ENCODE peak calls at places on chromosome 15, in four cellular contexts. L, Q, V and Z are unnamed samples. For H3K27me3, the result is how much of the 10 kb centered on the place peaks cover.

GRCh38 chr15:29104566-29104880 is 165.1 kb downstream of the NSMCE3 start:
- DNase-seq in Q (no peak), L (no peak), V (no peak), Z (no peak)

GRCh38 chr15:60804986-60805949 is 326.3 kb upstream of the ICE2 start:
- DNase-seq in V (no peak), Q (peak), L (no peak), Z (no peak)

GRCh38 chr15:62847900-62848489 is 194.6 kb upstream of the TPM1 start:
- DNase-seq in L (peak), V (peak), Q (peak), Z (no peak)

GRCh38 chr15:65836665-65837064 is 32.6 kb upstream of the RAB11A start:
- DNase-seq in Q (peak), L (no peak), V (no peak), Z (no peak)

GRCh38 chr15:83746231-83746630 is 92.3 kb downstream of the ADAMTSL3 start:
- DNase-seq in Q (no peak), V (no peak), L (no peak), Z (no peak)

GRCh38 chr15:99443056-99443756 is 122.6 kb upstream of the MEF2A start:
- DNase-seq in V (peak), Q (no peak), L (no peak), Z (no peak)

GRCh38 chr15:61062268-61062667 is 166.8 kb downstream of the RORA start:
- DNase-seq in V (no peak), Q (no peak), L (no peak), Z (no peak)

GRCh38 chr15:39511915-39512260 is 69.0 kb upstream of the THBS1 start:
- DNase-seq in V (no peak), Q (no peak), L (no peak), Z (no peak)

GRCh38 chr15:35308802-35309201 is 223.7 kb upstream of the NANOGP8 start:
- DNase-seq in Q (no peak), V (no peak), L (peak), Z (no peak)

GRCh38 chr15:48285329-48286214 is 45.7 kb upstream of the DUT start:
- DNase-seq in V (peak), L (peak), Q (peak), Z (peak)
- TF ChIP-seq CTCF in V (peak), L (peak), Q (peak), Z (peak)

GRCh38 chr15:88028024-88028423 is 228.5 kb downstream of the NTRK3 start:
- DNase-seq in Q (peak), V (no peak), L (no peak), Z (no peak)
- H3K4me3 ChIP-seq in Q (no peak), V (no peak), L (no peak), Z (no peak)

DNA sequence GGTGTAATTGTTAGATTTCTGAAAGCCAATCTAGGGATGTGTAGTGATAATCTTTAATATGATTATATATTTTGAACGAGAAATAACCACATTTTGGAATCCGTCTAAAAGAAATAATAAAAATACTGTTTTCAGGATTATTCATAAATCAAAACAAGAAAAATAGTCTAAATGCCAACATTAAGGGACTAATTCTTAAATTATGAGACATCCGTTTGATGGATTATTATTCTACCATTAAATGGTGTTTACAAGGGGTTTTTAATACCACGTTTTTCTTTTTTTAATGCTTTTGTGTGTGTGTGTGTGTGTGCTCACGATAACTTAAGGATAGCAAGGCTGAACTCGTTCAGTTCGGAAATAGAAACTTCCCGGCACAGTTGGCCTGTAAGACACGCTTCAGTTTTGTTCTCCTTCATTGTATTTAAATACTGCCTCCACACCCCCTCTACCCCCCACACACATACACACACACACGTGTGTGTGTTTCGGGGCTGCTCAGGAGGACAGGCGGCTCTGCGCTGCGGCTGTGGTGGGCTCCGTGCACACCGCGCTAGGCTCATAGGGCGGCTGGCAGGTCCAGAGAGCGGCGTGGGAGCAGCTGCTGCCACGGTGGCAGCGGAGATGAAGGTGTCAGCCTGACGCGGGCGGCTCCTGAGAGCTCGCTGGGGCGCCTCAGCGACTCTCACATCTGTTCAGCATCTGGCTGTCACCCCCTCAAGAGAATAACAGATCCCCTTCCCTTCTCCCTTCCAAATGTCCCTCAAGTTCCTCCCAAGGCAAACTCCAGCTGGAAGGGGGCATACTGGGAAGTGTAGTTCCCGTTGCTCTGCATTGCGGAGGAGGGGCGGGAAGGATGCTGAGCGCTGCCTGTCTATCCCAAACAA is 23.0 kb upstream of the ANP32A start:
- DNase-seq in V (no peak), L (peak), Q (peak), Z (peak)
- H3K27me3 ChIP-seq in V (under half), L (half or more), Q (under half), Z (under half)

GRCh38 chr15:74817370-74817737 is 4.7 kb downstream of the LMAN1L start:
- DNase-seq in V (no peak), L (peak), Q (no peak), Z (no peak)

GRCh38 chr15:74815121-74815933 is 2.7 kb downstream of the LMAN1L start:
- DNase-seq in L (peak), V (no peak), Q (no peak), Z (no peak)

GRCh38 chr15:74820056-74820455 is 6.4 kb upstream of the CPLX3 start:
- DNase-seq in V (no peak), Q (no peak), L (no peak), Z (no peak)

GRCh38 chr15:74815961-74816360 is 3.3 kb downstream of the LMAN1L start:
- DNase-seq in Q (no peak), L (no peak), V (no peak), Z (no peak)

GRCh38 chr15:74816624-74817369 is 4.2 kb downstream of the LMAN1L start:
- DNase-seq in L (peak), Q (peak), V (no peak), Z (no peak)
- TF ChIP-seq CTCF in L (no peak), Q (peak), V (no peak), Z (no peak)

DNA sequence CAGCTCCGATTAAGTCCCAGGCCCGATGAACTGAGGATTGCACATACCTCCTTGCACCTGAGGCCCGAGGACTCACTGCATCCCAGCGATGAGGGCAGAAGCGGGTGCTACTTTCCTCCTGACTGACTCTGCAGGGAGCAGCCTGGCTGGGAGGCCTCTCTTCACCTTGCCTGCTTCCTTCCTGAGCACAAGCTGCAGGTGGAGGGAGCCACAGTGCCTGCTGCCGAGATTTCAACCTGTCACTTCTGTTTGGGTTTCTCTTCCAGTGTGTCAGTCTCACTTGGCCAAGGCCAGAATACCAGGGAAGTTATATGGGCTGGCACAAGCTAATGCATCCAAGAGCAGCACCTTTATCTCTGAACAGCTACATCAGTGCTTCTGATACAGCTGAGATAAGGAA is 185.4 kb downstream of the NTRK3 start:
- DNase-seq in Q (no peak), L (no peak), V (no peak), Z (no peak)
- H3K4me3 ChIP-seq in Q (no peak), L (no peak), V (no peak), Z (no peak)

GRCh38 chr15:100879046-100879445 is 585 bp upstream of the ALDH1A3 start:
- DNase-seq in L (no peak), Q (peak), V (no peak), Z (no peak)
- H3K27me3 ChIP-seq in L (half or more), Q (half or more), V (under half), Z (under half)

GRCh38 chr15:79094611-79095021 is 4.0 kb upstream of the RASGRF1 start:
- DNase-seq in L (no peak), V (no peak), Q (peak), Z (no peak)

GRCh38 chr15:79093352-79093935 is 2.9 kb upstream of the RASGRF1 start:
- DNase-seq in Q (no peak), V (no peak), L (no peak), Z (no peak)

GRCh38 chr15:79090487-79091203 is at the start of gene RASGRF1:
- DNase-seq in V (no peak), Q (peak), L (no peak), Z (peak)

GRCh38 chr15:79091204-79091867 is 756 bp upstream of the RASGRF1 start:
- DNase-seq in V (no peak), L (no peak), Q (peak), Z (peak)

DNA sequence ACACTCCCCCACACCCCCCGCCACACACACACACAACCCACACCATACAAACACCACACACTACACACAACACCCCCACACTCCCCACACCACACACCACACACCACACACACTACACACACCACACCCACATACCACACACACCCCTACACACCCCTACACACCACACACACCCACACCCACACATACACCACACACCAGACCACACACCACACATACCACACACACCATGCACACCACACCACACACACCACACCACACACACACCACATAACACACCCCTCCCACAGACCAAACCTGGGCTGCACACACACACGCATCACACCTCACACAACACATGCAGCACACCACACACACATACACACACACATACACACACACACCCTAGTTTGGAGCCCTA is 1.8 kb upstream of the RASGRF1 start:
- DNase-seq in Q (no peak), L (no peak), V (no peak), Z (no peak)
- TF ChIP-seq CTCF in Q (no peak), L (no peak), V (no peak), Z (no peak)